ENCODE peak calls at places on chromosome 15, in six cellular contexts. E is cardiac muscle cell; M is CD8-positive, alpha-beta T cell; X is uterus; I is ovary; P is breast epithelium. C is an unnamed sample. For H3K4me1, the result is how much of the 10 kb centered on the place peaks cover.

GRCh38 chr15:34682673-34683072 is 72.1 kb downstream of the GJD2 start:
- DNase-seq in E (no peak), M (no peak), X (no peak), I (no peak), P (no peak), C (no peak)

GRCh38 chr15:79724312-79724711 is 172.5 kb downstream of the MTHFS start:
- DNase-seq in E (no peak), M (no peak), X (no peak), I (no peak), P (no peak), C (no peak)

GRCh38 chr15:98834976-98835375 is 172.6 kb downstream of the PGPEP1L start:
- DNase-seq in E (no peak), M (no peak), X (no peak), I (no peak), P (no peak), C (no peak)

GRCh38 chr15:56052389-56053045 is 59.1 kb upstream of the NEDD4 start:
- DNase-seq in E (peak), M (no peak), X (no peak), I (no peak), P (no peak), C (no peak)

GRCh38 chr15:50241684-50242450 is 23.7 kb downstream of the HDC start:
- DNase-seq in E (no peak), M (no peak), X (no peak), I (no peak), P (no peak), C (no peak)

GRCh38 chr15:82945326-82945725 is 7.2 kb downstream of the HOMER2 start:
- DNase-seq in E (no peak), M (no peak), X (no peak), I (no peak), P (no peak), C (no peak)

GRCh38 chr15:40925863-40926658 is 3.1 kb upstream of the DLL4 start:
- DNase-seq in E (peak), M (no peak), X (no peak), I (no peak), P (no peak), C (no peak)

GRCh38 chr15:69117431-69117841 is 43.0 kb upstream of the GLCE start:
- DNase-seq in E (no peak), M (no peak), X (no peak), I (no peak), P (no peak), C (no peak)

GRCh38 chr15:51737538-51738305 is at the start of gene LYSMD2:
- DNase-seq in E (peak), M (peak), X (peak), I (peak), P (peak), C (peak)

GRCh38 chr15:60580650-60581415 is 101.9 kb upstream of the ICE2 start:
- DNase-seq in E (no peak), M (no peak), X (no peak), I (no peak), P (no peak), C (no peak)

GRCh38 chr15:77606142-77607034 is 26.3 kb downstream of the LINGO1 start:
- DNase-seq in E (peak), M (no peak), X (no peak), I (no peak), P (no peak), C (peak)
- H3K4me3 ChIP-seq in E (no peak), M (no peak), X (no peak), I (no peak), P (no peak), C (no peak)

GRCh38 chr15:62142736-62143135 is 22.3 kb downstream of the C2CD4B start:
- DNase-seq in E (no peak), M (no peak), X (no peak), I (no peak), P (no peak), C (no peak)
- TF ChIP-seq CTCF in E (no peak), M (no peak), X (no peak), I (no peak), P (no peak), C (no peak)

GRCh38 chr15:84759018-84759417 is 10.6 kb downstream of the ZNF592 start:
- DNase-seq in E (no peak), M (no peak), X (no peak), I (no peak), P (no peak), C (no peak)
- H3K4me1 ChIP-seq in E (under half), M (half or more), X (under half), I (under half), P (under half), C (half or more)

DNA sequence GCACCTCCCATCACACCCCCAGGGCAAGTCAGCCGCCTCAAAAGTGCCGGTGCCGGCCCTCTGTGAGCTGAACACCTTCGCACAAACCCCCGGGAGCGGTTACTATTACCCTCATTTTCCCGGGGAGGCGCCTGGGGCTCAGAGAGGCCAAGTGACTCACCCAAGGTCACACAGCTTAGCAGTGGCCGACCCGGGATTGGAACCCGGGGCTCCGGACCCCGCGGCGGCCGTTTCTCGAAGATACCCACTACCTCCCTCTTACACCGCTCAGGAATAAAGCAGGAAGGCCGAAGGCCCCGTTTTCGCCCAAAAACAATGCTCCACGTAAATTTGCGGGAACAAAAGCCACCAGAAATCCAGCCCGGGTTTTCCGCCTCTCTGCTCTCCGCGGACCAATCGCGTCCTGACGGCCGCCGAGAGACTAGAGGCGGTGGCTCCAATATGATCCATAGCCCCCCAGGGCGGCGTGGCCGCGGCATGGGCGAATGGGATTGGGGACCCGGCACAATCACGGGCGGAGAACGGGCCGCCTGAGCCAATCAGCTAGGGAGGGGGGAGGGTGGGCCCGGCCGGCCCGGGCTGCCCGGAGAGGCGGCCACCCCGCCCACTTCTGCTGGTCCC is 176.8 kb downstream of the OR4M2 start:
- DNase-seq in E (no peak), M (no peak), X (no peak), I (no peak), P (no peak), C (no peak)
- H3K4me3 ChIP-seq in E (no peak), M (no peak), X (no peak), I (no peak), P (no peak), C (no peak)

GRCh38 chr15:101554115-101554915 is 64.8 kb upstream of the PCSK6 start:
- DNase-seq in E (no peak), M (no peak), X (no peak), I (no peak), P (no peak), C (no peak)
- TF ChIP-seq CTCF in E (no peak), M (no peak), X (no peak), I (no peak), P (no peak), C (no peak)

GRCh38 chr15:53807500-53807899 is 48.0 kb upstream of the WDR72 start:
- DNase-seq in E (no peak), M (no peak), X (no peak), I (no peak), P (no peak), C (no peak)
- H3K4me1 ChIP-seq in E (under half), M (under half), X (under half), I (under half), P (under half), C (under half)

GRCh38 chr15:67836134-67836455 is 3.8 kb downstream of the RNU6-1 start:
- DNase-seq in E (no peak), M (no peak), X (no peak), I (no peak), P (no peak), C (no peak)
- H3K4me3 ChIP-seq in E (peak), M (peak), X (peak), I (peak), P (peak), C (no peak)

GRCh38 chr15:25438601-25439455 is at the start of gene UBE3A:
- DNase-seq in E (peak), M (peak), X (peak), I (peak), P (peak), C (peak)
- TF ChIP-seq CTCF in E (peak), M (no peak), X (peak), I (no peak), P (no peak), C (no peak)